ENCODE peak calls at places on chromosomes 1 and 21, in four cellular contexts. One of them, this sample, is unnamed.

GRCh38 chr1:234962340-234962989 is 166.2 kb downstream of the TOMM20 start:
- DNase-seq in CD4-positive, alpha-beta T cell: no peak
- DNase-seq in heart left ventricle: no peak
- DNase-seq in NCI-H1105: no peak
- DNase-seq in this sample: no peak

GRCh38 chr1:99849744-99850457 is at the start of gene AGL:
- DNase-seq in NCI-H1105: peak
- DNase-seq in CD4-positive, alpha-beta T cell: peak
- DNase-seq in heart left ventricle: peak
- DNase-seq in this sample: peak

GRCh38 chr21:44455524-44456206 is 355 bp downstream of the LRRC3 start:
- DNase-seq in NCI-H1105: peak
- DNase-seq in CD4-positive, alpha-beta T cell: no peak
- DNase-seq in heart left ventricle: peak
- DNase-seq in this sample: no peak

GRCh38 chr1:24202556-24202955 is 15.5 kb upstream of the IFNLR1 start:
- DNase-seq in heart left ventricle: no peak
- DNase-seq in CD4-positive, alpha-beta T cell: no peak
- DNase-seq in NCI-H1105: no peak
- DNase-seq in this sample: no peak

GRCh38 chr1:92502247-92502646 is 15.5 kb upstream of the GFI1 start:
- DNase-seq in CD4-positive, alpha-beta T cell: no peak
- DNase-seq in NCI-H1105: no peak
- DNase-seq in heart left ventricle: no peak
- DNase-seq in this sample: no peak

GRCh38 chr1:117809764-117810163 is 119.7 kb downstream of the GDAP2 start:
- DNase-seq in heart left ventricle: no peak
- DNase-seq in NCI-H1105: no peak
- DNase-seq in CD4-positive, alpha-beta T cell: no peak
- DNase-seq in this sample: no peak

GRCh38 chr1:76770979-76771378 is 96.3 kb upstream of the ST6GALNAC5 start:
- DNase-seq in heart left ventricle: no peak
- DNase-seq in CD4-positive, alpha-beta T cell: no peak
- DNase-seq in NCI-H1105: peak
- DNase-seq in this sample: no peak

GRCh38 chr1:91120915-91121314 is 99.1 kb upstream of the ZNF644 start:
- DNase-seq in NCI-H1105: no peak
- DNase-seq in heart left ventricle: no peak
- DNase-seq in CD4-positive, alpha-beta T cell: no peak
- DNase-seq in this sample: no peak

GRCh38 chr1:205477759-205478247 is 22.0 kb upstream of the BLACAT1 start:
- DNase-seq in CD4-positive, alpha-beta T cell: no peak
- DNase-seq in NCI-H1105: no peak
- DNase-seq in heart left ventricle: peak
- DNase-seq in this sample: no peak

GRCh38 chr1:70071597-70071996 is 133.8 kb downstream of the LRRC40 start:
- DNase-seq in CD4-positive, alpha-beta T cell: no peak
- DNase-seq in heart left ventricle: no peak
- DNase-seq in NCI-H1105: peak
- DNase-seq in this sample: no peak

GRCh38 chr1:18554101-18554500 is 73.4 kb downstream of the KLHDC7A start:
- DNase-seq in NCI-H1105: no peak
- DNase-seq in CD4-positive, alpha-beta T cell: no peak
- DNase-seq in heart left ventricle: no peak
- DNase-seq in this sample: no peak

GRCh38 chr1:59393211-59394180 is 96.6 kb downstream of the FGGY start:
- DNase-seq in CD4-positive, alpha-beta T cell: no peak
- DNase-seq in NCI-H1105: peak
- DNase-seq in heart left ventricle: peak
- DNase-seq in this sample: no peak

GRCh38 chr1:210358511-210359148 is 29.9 kb downstream of the HHAT start:
- DNase-seq in heart left ventricle: no peak
- DNase-seq in NCI-H1105: no peak
- DNase-seq in CD4-positive, alpha-beta T cell: no peak
- DNase-seq in this sample: no peak

GRCh38 chr1:28671254-28671780 is 2.7 kb downstream of the GMEB1 start:
- DNase-seq in CD4-positive, alpha-beta T cell: no peak
- DNase-seq in NCI-H1105: no peak
- DNase-seq in heart left ventricle: no peak
- DNase-seq in this sample: no peak

GRCh38 chr1:232248276-232248803 is 381.6 kb downstream of the SIPA1L2 start:
- DNase-seq in CD4-positive, alpha-beta T cell: no peak
- DNase-seq in heart left ventricle: no peak
- DNase-seq in NCI-H1105: no peak
- DNase-seq in this sample: no peak

GRCh38 chr1:25246600-25247023 is 642 bp downstream of the RSRP1 start:
- DNase-seq in CD4-positive, alpha-beta T cell: peak
- DNase-seq in heart left ventricle: no peak
- DNase-seq in NCI-H1105: no peak
- DNase-seq in this sample: no peak

GRCh38 chr1:161531986-161532875 is 7.9 kb downstream of the HSPA6 start:
- DNase-seq in NCI-H1105: no peak
- DNase-seq in CD4-positive, alpha-beta T cell: no peak
- DNase-seq in heart left ventricle: no peak
- DNase-seq in this sample: no peak

GRCh38 chr1:6554907-6555778 is at the start of gene TAS1R1:
- DNase-seq in NCI-H1105: no peak
- DNase-seq in heart left ventricle: peak
- DNase-seq in CD4-positive, alpha-beta T cell: no peak
- DNase-seq in this sample: no peak

GRCh38 chr1:225766967-225767413 is 10.6 kb upstream of the SRP9 start:
- DNase-seq in NCI-H1105: no peak
- DNase-seq in CD4-positive, alpha-beta T cell: no peak
- DNase-seq in heart left ventricle: no peak
- DNase-seq in this sample: no peak

GRCh38 chr1:183167676-183168075 is 18.4 kb upstream of the LAMC2 start:
- DNase-seq in NCI-H1105: no peak
- DNase-seq in heart left ventricle: no peak
- DNase-seq in CD4-positive, alpha-beta T cell: no peak
- DNase-seq in this sample: no peak

GRCh38 chr1:230629511-230629910 is 12.8 kb upstream of the COG2 start:
- DNase-seq in CD4-positive, alpha-beta T cell: no peak
- DNase-seq in heart left ventricle: no peak
- DNase-seq in NCI-H1105: no peak
- DNase-seq in this sample: no peak

GRCh38 chr1:77313491-77313890 is 31.7 kb downstream of the AK5 start:
- DNase-seq in CD4-positive, alpha-beta T cell: no peak
- DNase-seq in NCI-H1105: no peak
- DNase-seq in heart left ventricle: no peak
- DNase-seq in this sample: no peak

GRCh38 chr1:175388286-175388685 is 195.7 kb upstream of the KIAA0040 start:
- DNase-seq in CD4-positive, alpha-beta T cell: no peak
- DNase-seq in NCI-H1105: no peak
- DNase-seq in heart left ventricle: no peak
- DNase-seq in this sample: no peak

GRCh38 chr1:3454811-3455618 is 550 bp downstream of the ARHGEF16 start:
- DNase-seq in heart left ventricle: peak
- DNase-seq in CD4-positive, alpha-beta T cell: no peak
- DNase-seq in NCI-H1105: peak
- DNase-seq in this sample: no peak

GRCh38 chr1:151347523-151348246 is 633 bp upstream of the RFX5 start:
- DNase-seq in NCI-H1105: no peak
- DNase-seq in heart left ventricle: no peak
- DNase-seq in CD4-positive, alpha-beta T cell: no peak
- DNase-seq in this sample: no peak

GRCh38 chr21:44701023-44701400 is 4.0 kb downstream of the KRTAP10-12 start:
- DNase-seq in NCI-H1105: no peak
- DNase-seq in CD4-positive, alpha-beta T cell: no peak
- DNase-seq in heart left ventricle: no peak
- DNase-seq in this sample: no peak

GRCh38 chr1:94037392-94038229 is 83.3 kb downstream of the ABCA4 start:
- DNase-seq in CD4-positive, alpha-beta T cell: no peak
- DNase-seq in NCI-H1105: no peak
- DNase-seq in heart left ventricle: no peak
- DNase-seq in this sample: no peak

GRCh38 chr1:204670152-204670927 is 15.2 kb downstream of the LRRN2 start:
- DNase-seq in heart left ventricle: no peak
- DNase-seq in NCI-H1105: no peak
- DNase-seq in CD4-positive, alpha-beta T cell: no peak
- DNase-seq in this sample: no peak

GRCh38 chr1:10457910-10458309 is 8.1 kb downstream of the CORT start:
- DNase-seq in CD4-positive, alpha-beta T cell: no peak
- DNase-seq in NCI-H1105: no peak
- DNase-seq in heart left ventricle: no peak
- DNase-seq in this sample: no peak

GRCh38 chr21:39319251-39319756 is 5.9 kb upstream of the BRWD1 start:
- DNase-seq in NCI-H1105: no peak
- DNase-seq in heart left ventricle: no peak
- DNase-seq in CD4-positive, alpha-beta T cell: no peak
- DNase-seq in this sample: no peak